ENCODE peak calls at places on chromosome 1, in seven cellular contexts. One of them, this sample, is unnamed.

GRCh38 chr1:201536542-201536941 is 2.4 kb upstream of the NAV1 start:
- DNase-seq in HL-60: no peak
- DNase-seq in epithelial cell of esophagus: peak; percentile 75
- DNase-seq in stomach: no peak
- DNase-seq in thoracic aorta: no peak
- DNase-seq in brain microvascular endothelial cell: peak; percentile 86
- DNase-seq in heart right ventricle: no peak
- DNase-seq in this sample: no peak

GRCh38 chr1:236603896-236604217 is 459 bp downstream of the HEATR1 start:
- DNase-seq in HL-60: peak; percentile 35
- DNase-seq in epithelial cell of esophagus: peak; percentile 34
- DNase-seq in stomach: no peak
- DNase-seq in thoracic aorta: no peak
- DNase-seq in brain microvascular endothelial cell: peak; percentile 37
- DNase-seq in heart right ventricle: no peak
- DNase-seq in this sample: no peak

GRCh38 chr1:34166191-34167090 is 1.4 kb upstream of the CSMD2 start:
- DNase-seq in HL-60: no peak
- DNase-seq in epithelial cell of esophagus: no peak
- DNase-seq in stomach: no peak
- DNase-seq in thoracic aorta: no peak
- DNase-seq in brain microvascular endothelial cell: no peak
- DNase-seq in heart right ventricle: no peak
- DNase-seq in this sample: no peak

GRCh38 chr1:159250817-159251216 is 46.1 kb downstream of the ACKR1 start:
- DNase-seq in HL-60: no peak
- DNase-seq in epithelial cell of esophagus: no peak
- DNase-seq in stomach: no peak
- DNase-seq in thoracic aorta: no peak
- DNase-seq in brain microvascular endothelial cell: no peak
- DNase-seq in heart right ventricle: no peak
- DNase-seq in this sample: no peak

GRCh38 chr1:205301220-205301821 is 20.2 kb downstream of the NUAK2 start:
- DNase-seq in HL-60: no peak
- DNase-seq in epithelial cell of esophagus: peak; percentile 77
- DNase-seq in stomach: peak; percentile 87
- DNase-seq in thoracic aorta: no peak
- DNase-seq in brain microvascular endothelial cell: peak; percentile 95
- DNase-seq in heart right ventricle: no peak
- DNase-seq in this sample: no peak

GRCh38 chr1:76465030-76465429 is 390.5 kb downstream of the ST6GALNAC3 start:
- DNase-seq in HL-60: no peak
- DNase-seq in epithelial cell of esophagus: peak; percentile 2
- DNase-seq in stomach: no peak
- DNase-seq in thoracic aorta: no peak
- DNase-seq in brain microvascular endothelial cell: peak; percentile 49
- DNase-seq in heart right ventricle: no peak
- DNase-seq in this sample: no peak

GRCh38 chr1:156689035-156689959 is 12.1 kb upstream of the NES start:
- DNase-seq in HL-60: peak; percentile 55
- DNase-seq in epithelial cell of esophagus: peak; percentile 81
- DNase-seq in stomach: peak; percentile 79
- DNase-seq in thoracic aorta: peak; percentile 38
- DNase-seq in brain microvascular endothelial cell: peak; percentile 66
- DNase-seq in heart right ventricle: peak; percentile 71
- DNase-seq in this sample: peak; percentile 56

GRCh38 chr1:246726255-246726679 is 2.1 kb downstream of the SCCPDH start:
- DNase-seq in HL-60: peak; percentile 56
- DNase-seq in epithelial cell of esophagus: no peak
- DNase-seq in stomach: no peak
- DNase-seq in thoracic aorta: no peak
- DNase-seq in brain microvascular endothelial cell: no peak
- DNase-seq in heart right ventricle: no peak
- DNase-seq in this sample: no peak

GRCh38 chr1:59445040-59445439 is 148.1 kb downstream of the FGGY start:
- DNase-seq in HL-60: no peak
- DNase-seq in epithelial cell of esophagus: peak; percentile 82
- DNase-seq in stomach: peak; percentile 49
- DNase-seq in thoracic aorta: no peak
- DNase-seq in brain microvascular endothelial cell: no peak
- DNase-seq in heart right ventricle: no peak
- DNase-seq in this sample: no peak

GRCh38 chr1:177181280-177181630 is 10.5 kb downstream of the BRINP2 start:
- DNase-seq in HL-60: no peak
- DNase-seq in epithelial cell of esophagus: no peak
- DNase-seq in stomach: no peak
- DNase-seq in thoracic aorta: no peak
- DNase-seq in brain microvascular endothelial cell: no peak
- DNase-seq in heart right ventricle: no peak
- DNase-seq in this sample: no peak

GRCh38 chr1:46112108-46112507 is 20.3 kb downstream of the PIK3R3 start:
- DNase-seq in HL-60: no peak
- DNase-seq in epithelial cell of esophagus: no peak
- DNase-seq in stomach: no peak
- DNase-seq in thoracic aorta: no peak
- DNase-seq in brain microvascular endothelial cell: no peak
- DNase-seq in heart right ventricle: no peak
- DNase-seq in this sample: no peak

GRCh38 chr1:7313081-7313546 is 458.0 kb upstream of the VAMP3 start:
- DNase-seq in HL-60: no peak
- DNase-seq in epithelial cell of esophagus: peak; percentile 60
- DNase-seq in stomach: no peak
- DNase-seq in thoracic aorta: no peak
- DNase-seq in brain microvascular endothelial cell: no peak
- DNase-seq in heart right ventricle: no peak
- DNase-seq in this sample: no peak

GRCh38 chr1:18949689-18950414 is 6.6 kb downstream of the IFFO2 start:
- DNase-seq in HL-60: no peak
- DNase-seq in epithelial cell of esophagus: peak; percentile 35
- DNase-seq in stomach: no peak
- DNase-seq in thoracic aorta: no peak
- DNase-seq in brain microvascular endothelial cell: no peak
- DNase-seq in heart right ventricle: no peak
- DNase-seq in this sample: no peak
- TF ChIP-seq CTCF in HL-60: no peak
- TF ChIP-seq CTCF in epithelial cell of esophagus: peak; percentile 16
- TF ChIP-seq CTCF in stomach: no peak
- TF ChIP-seq CTCF in thoracic aorta: peak; percentile 36
- TF ChIP-seq CTCF in brain microvascular endothelial cell: peak; percentile 47
- TF ChIP-seq CTCF in heart right ventricle: no peak
- TF ChIP-seq CTCF in this sample: no peak

GRCh38 chr1:57683037-57683928 is 259.4 kb upstream of the DAB1 start:
- DNase-seq in HL-60: no peak
- DNase-seq in epithelial cell of esophagus: no peak
- DNase-seq in stomach: no peak
- DNase-seq in thoracic aorta: no peak
- DNase-seq in brain microvascular endothelial cell: no peak
- DNase-seq in heart right ventricle: no peak
- DNase-seq in this sample: no peak
- TF ChIP-seq CTCF in HL-60: no peak
- TF ChIP-seq CTCF in epithelial cell of esophagus: no peak
- TF ChIP-seq CTCF in stomach: no peak
- TF ChIP-seq CTCF in thoracic aorta: no peak
- TF ChIP-seq CTCF in brain microvascular endothelial cell: no peak
- TF ChIP-seq CTCF in heart right ventricle: no peak
- TF ChIP-seq CTCF in this sample: no peak

GRCh38 chr1:207703712-207704111 is 48.1 kb upstream of the CD46 start:
- DNase-seq in HL-60: no peak
- DNase-seq in epithelial cell of esophagus: no peak
- DNase-seq in stomach: no peak
- DNase-seq in thoracic aorta: no peak
- DNase-seq in brain microvascular endothelial cell: no peak
- DNase-seq in heart right ventricle: no peak
- DNase-seq in this sample: no peak
- TF ChIP-seq CTCF in HL-60: no peak
- TF ChIP-seq CTCF in epithelial cell of esophagus: no peak
- TF ChIP-seq CTCF in stomach: no peak
- TF ChIP-seq CTCF in thoracic aorta: no peak
- TF ChIP-seq CTCF in brain microvascular endothelial cell: no peak
- TF ChIP-seq CTCF in heart right ventricle: no peak
- TF ChIP-seq CTCF in this sample: no peak

GRCh38 chr1:179954494-179955317 is at the start of gene CEP350:
- DNase-seq in HL-60: peak; percentile 98
- DNase-seq in epithelial cell of esophagus: peak; percentile 99
- DNase-seq in stomach: peak; percentile 98
- DNase-seq in thoracic aorta: peak; percentile 91
- DNase-seq in brain microvascular endothelial cell: peak; percentile 99
- DNase-seq in heart right ventricle: peak; percentile 98
- DNase-seq in this sample: peak; percentile 92
- TF ChIP-seq CTCF in HL-60: no peak
- TF ChIP-seq CTCF in epithelial cell of esophagus: no peak
- TF ChIP-seq CTCF in stomach: no peak
- TF ChIP-seq CTCF in thoracic aorta: no peak
- TF ChIP-seq CTCF in brain microvascular endothelial cell: no peak
- TF ChIP-seq CTCF in heart right ventricle: no peak
- TF ChIP-seq CTCF in this sample: no peak

DNA sequence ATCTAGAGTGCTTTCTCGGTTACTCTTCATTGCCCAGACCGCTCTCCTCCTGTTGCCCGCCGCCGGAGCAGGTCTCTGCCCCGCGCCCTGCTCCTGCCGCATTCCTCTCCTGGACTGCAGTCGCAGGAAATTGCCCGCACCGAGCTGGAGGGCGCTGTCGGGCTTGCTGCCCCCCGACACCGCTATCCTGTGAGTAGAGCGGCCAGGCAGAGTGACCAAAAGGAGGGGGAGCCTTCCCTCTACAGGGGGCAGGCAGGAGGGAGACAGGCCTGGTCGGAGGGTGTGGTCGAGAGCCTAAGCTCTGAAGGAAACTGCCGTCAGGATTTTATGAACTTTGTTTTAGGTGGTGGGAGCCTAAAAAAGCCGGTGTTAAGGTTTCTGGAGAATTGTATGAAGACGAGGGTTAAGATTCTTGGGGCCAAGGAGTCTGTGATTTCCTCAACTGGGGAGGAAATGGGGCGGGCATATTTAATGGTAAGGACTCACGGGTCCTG is 506 bp downstream of the LRIG2 start:
- DNase-seq in HL-60: peak; percentile 34
- DNase-seq in epithelial cell of esophagus: peak; percentile 57
- DNase-seq in stomach: peak; percentile 52
- DNase-seq in thoracic aorta: no peak
- DNase-seq in brain microvascular endothelial cell: peak; percentile 51
- DNase-seq in heart right ventricle: no peak
- DNase-seq in this sample: no peak
- TF ChIP-seq CTCF in HL-60: peak; percentile 22
- TF ChIP-seq CTCF in epithelial cell of esophagus: peak; percentile 48
- TF ChIP-seq CTCF in stomach: no peak
- TF ChIP-seq CTCF in thoracic aorta: no peak
- TF ChIP-seq CTCF in brain microvascular endothelial cell: peak; percentile 74
- TF ChIP-seq CTCF in heart right ventricle: no peak
- TF ChIP-seq CTCF in this sample: no peak

GRCh38 chr1:151193304-151193703 is 3.3 kb upstream of the VPS72 start:
- DNase-seq in HL-60: no peak
- DNase-seq in epithelial cell of esophagus: no peak
- DNase-seq in stomach: no peak
- DNase-seq in thoracic aorta: no peak
- DNase-seq in brain microvascular endothelial cell: no peak
- DNase-seq in heart right ventricle: no peak
- DNase-seq in this sample: no peak

GRCh38 chr1:151193856-151194255 is 3.9 kb upstream of the VPS72 start:
- DNase-seq in HL-60: no peak
- DNase-seq in epithelial cell of esophagus: peak; percentile 36
- DNase-seq in stomach: no peak
- DNase-seq in thoracic aorta: no peak
- DNase-seq in brain microvascular endothelial cell: no peak
- DNase-seq in heart right ventricle: no peak
- DNase-seq in this sample: no peak

GRCh38 chr1:151187205-151187604 is 2.8 kb downstream of the VPS72 start:
- DNase-seq in HL-60: no peak
- DNase-seq in epithelial cell of esophagus: no peak
- DNase-seq in stomach: no peak
- DNase-seq in thoracic aorta: no peak
- DNase-seq in brain microvascular endothelial cell: no peak
- DNase-seq in heart right ventricle: no peak
- DNase-seq in this sample: no peak

GRCh38 chr1:151192047-151192446 is 2.0 kb upstream of the VPS72 start:
- DNase-seq in HL-60: no peak
- DNase-seq in epithelial cell of esophagus: no peak
- DNase-seq in stomach: no peak
- DNase-seq in thoracic aorta: no peak
- DNase-seq in brain microvascular endothelial cell: no peak
- DNase-seq in heart right ventricle: no peak
- DNase-seq in this sample: no peak

DNA sequence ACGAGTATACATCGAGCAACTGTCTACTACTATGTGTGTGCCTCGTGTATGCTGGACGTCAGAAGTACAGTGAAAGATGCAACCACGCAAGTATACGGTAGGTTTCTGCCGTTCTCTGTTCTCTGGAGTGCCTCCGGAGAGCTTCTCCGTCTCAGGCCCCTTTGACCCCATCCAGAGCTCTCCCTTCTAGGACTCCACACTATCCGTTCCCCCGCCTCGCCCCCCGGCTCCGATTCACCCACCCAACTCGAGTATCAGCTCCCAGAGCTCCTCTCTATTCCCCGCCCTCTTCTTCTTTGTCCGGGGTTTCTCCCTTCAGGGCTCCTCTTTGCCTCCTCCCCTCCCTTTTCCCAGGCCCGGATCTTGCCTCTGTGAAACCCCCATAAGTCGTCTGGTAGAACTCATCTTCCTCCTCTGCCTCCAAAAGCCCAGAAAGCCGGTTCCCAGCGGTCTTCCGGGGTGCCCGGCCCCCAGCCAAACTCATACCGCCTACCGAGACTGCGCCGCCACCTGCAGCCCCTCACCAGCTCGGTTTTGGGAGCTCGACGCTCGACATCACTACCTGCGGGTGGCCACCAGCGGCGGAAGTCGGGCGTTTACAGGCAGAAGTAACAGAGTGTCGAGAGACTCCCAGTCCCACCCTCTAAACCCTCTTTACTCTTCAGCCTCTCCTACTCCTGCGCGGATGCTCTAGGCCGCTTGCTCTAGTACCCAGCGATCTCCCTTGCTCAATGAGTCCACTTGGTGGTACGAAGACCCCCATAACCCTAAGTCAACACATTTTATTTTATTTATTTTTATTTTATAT is at the start of gene VPS72:
- DNase-seq in HL-60: peak; percentile 77
- DNase-seq in epithelial cell of esophagus: peak; percentile 90
- DNase-seq in stomach: peak; percentile 86
- DNase-seq in thoracic aorta: peak; percentile 55
- DNase-seq in brain microvascular endothelial cell: peak; percentile 90
- DNase-seq in heart right ventricle: peak; percentile 81
- DNase-seq in this sample: peak; percentile 65
- TF ChIP-seq CTCF in HL-60: no peak
- TF ChIP-seq CTCF in epithelial cell of esophagus: peak; percentile 11
- TF ChIP-seq CTCF in stomach: no peak
- TF ChIP-seq CTCF in thoracic aorta: peak; percentile 50
- TF ChIP-seq CTCF in brain microvascular endothelial cell: no peak
- TF ChIP-seq CTCF in heart right ventricle: no peak
- TF ChIP-seq CTCF in this sample: no peak

GRCh38 chr1:243701872-243702271 is 148.2 kb downstream of the AKT3 start:
- DNase-seq in HL-60: no peak
- DNase-seq in epithelial cell of esophagus: no peak
- DNase-seq in stomach: no peak
- DNase-seq in thoracic aorta: no peak
- DNase-seq in brain microvascular endothelial cell: no peak
- DNase-seq in heart right ventricle: no peak
- DNase-seq in this sample: no peak
- TF ChIP-seq CTCF in HL-60: no peak
- TF ChIP-seq CTCF in epithelial cell of esophagus: no peak
- TF ChIP-seq CTCF in stomach: no peak
- TF ChIP-seq CTCF in thoracic aorta: no peak
- TF ChIP-seq CTCF in brain microvascular endothelial cell: no peak
- TF ChIP-seq CTCF in heart right ventricle: no peak
- TF ChIP-seq CTCF in this sample: no peak

GRCh38 chr1:89610457-89610991 is 22.4 kb upstream of the LRRC8C start:
- DNase-seq in HL-60: no peak
- DNase-seq in epithelial cell of esophagus: no peak
- DNase-seq in stomach: no peak
- DNase-seq in thoracic aorta: no peak
- DNase-seq in brain microvascular endothelial cell: no peak
- DNase-seq in heart right ventricle: no peak
- DNase-seq in this sample: no peak
- TF ChIP-seq CTCF in HL-60: no peak
- TF ChIP-seq CTCF in epithelial cell of esophagus: no peak
- TF ChIP-seq CTCF in stomach: no peak
- TF ChIP-seq CTCF in thoracic aorta: no peak
- TF ChIP-seq CTCF in brain microvascular endothelial cell: no peak
- TF ChIP-seq CTCF in heart right ventricle: no peak
- TF ChIP-seq CTCF in this sample: no peak